ENCODE peak calls at places on chromosomes 12 and 14, in four cellular contexts. One of them, this sample, is unnamed.

GRCh38 chr12:91379051-91379775 is 196.6 kb upstream of the DCN start:
- DNase-seq in Ammon's horn: no peak
- DNase-seq in HEK293T: no peak
- DNase-seq in activated CD8-positive, alpha-beta memory T cell treated with anti-CD3 and anti-CD28 coated beads, Interleukin-2, amount 50 U/mL, for 4 hours: no peak
- DNase-seq in this sample: no peak

GRCh38 chr14:106812788-106813476 is 1286.5 kb downstream of the TMEM121 start:
- DNase-seq in HEK293T: no peak
- DNase-seq in Ammon's horn: no peak
- DNase-seq in activated CD8-positive, alpha-beta memory T cell treated with anti-CD3 and anti-CD28 coated beads, Interleukin-2, amount 50 U/mL, for 4 hours: no peak
- DNase-seq in this sample: no peak

GRCh38 chr12:39605501-39605900 is 14.1 kb downstream of the ABCD2 start:
- DNase-seq in activated CD8-positive, alpha-beta memory T cell treated with anti-CD3 and anti-CD28 coated beads, Interleukin-2, amount 50 U/mL, for 4 hours: no peak
- DNase-seq in Ammon's horn: no peak
- DNase-seq in HEK293T: no peak
- DNase-seq in this sample: no peak

GRCh38 chr12:6165418-6165817 is 34.8 kb upstream of the CD9 start:
- DNase-seq in Ammon's horn: no peak
- DNase-seq in HEK293T: no peak
- DNase-seq in activated CD8-positive, alpha-beta memory T cell treated with anti-CD3 and anti-CD28 coated beads, Interleukin-2, amount 50 U/mL, for 4 hours: no peak
- DNase-seq in this sample: no peak

GRCh38 chr14:72544615-72545387 is 349.1 kb downstream of the DPF3 start:
- DNase-seq in HEK293T: no peak
- DNase-seq in activated CD8-positive, alpha-beta memory T cell treated with anti-CD3 and anti-CD28 coated beads, Interleukin-2, amount 50 U/mL, for 4 hours: no peak
- DNase-seq in Ammon's horn: peak
- DNase-seq in this sample: peak

GRCh38 chr14:95315579-95315978 is 4.1 kb downstream of the CLMN start:
- DNase-seq in activated CD8-positive, alpha-beta memory T cell treated with anti-CD3 and anti-CD28 coated beads, Interleukin-2, amount 50 U/mL, for 4 hours: no peak
- DNase-seq in Ammon's horn: no peak
- DNase-seq in HEK293T: no peak
- DNase-seq in this sample: no peak

GRCh38 chr14:54845616-54846015 is 57.0 kb downstream of the GCH1 start:
- DNase-seq in activated CD8-positive, alpha-beta memory T cell treated with anti-CD3 and anti-CD28 coated beads, Interleukin-2, amount 50 U/mL, for 4 hours: no peak
- DNase-seq in Ammon's horn: no peak
- DNase-seq in HEK293T: no peak
- DNase-seq in this sample: no peak

GRCh38 chr12:57280234-57281062 is 29.5 kb upstream of the STAC3 start:
- DNase-seq in HEK293T: no peak
- DNase-seq in activated CD8-positive, alpha-beta memory T cell treated with anti-CD3 and anti-CD28 coated beads, Interleukin-2, amount 50 U/mL, for 4 hours: peak
- DNase-seq in Ammon's horn: peak
- DNase-seq in this sample: no peak

GRCh38 chr12:14314801-14315200 is 50.7 kb upstream of the ATF7IP start:
- DNase-seq in HEK293T: no peak
- DNase-seq in activated CD8-positive, alpha-beta memory T cell treated with anti-CD3 and anti-CD28 coated beads, Interleukin-2, amount 50 U/mL, for 4 hours: no peak
- DNase-seq in Ammon's horn: peak
- DNase-seq in this sample: no peak

GRCh38 chr14:38941485-38941884 is 161.6 kb downstream of the SEC23A start:
- DNase-seq in HEK293T: no peak
- DNase-seq in activated CD8-positive, alpha-beta memory T cell treated with anti-CD3 and anti-CD28 coated beads, Interleukin-2, amount 50 U/mL, for 4 hours: no peak
- DNase-seq in Ammon's horn: no peak
- DNase-seq in this sample: no peak

GRCh38 chr14:93207468-93208308 is 632 bp downstream of the UBR7 start:
- DNase-seq in activated CD8-positive, alpha-beta memory T cell treated with anti-CD3 and anti-CD28 coated beads, Interleukin-2, amount 50 U/mL, for 4 hours: no peak
- DNase-seq in HEK293T: peak
- DNase-seq in Ammon's horn: peak
- DNase-seq in this sample: peak

GRCh38 chr12:68271346-68271745 is 17.9 kb upstream of the IL22 start:
- DNase-seq in HEK293T: no peak
- DNase-seq in Ammon's horn: no peak
- DNase-seq in activated CD8-positive, alpha-beta memory T cell treated with anti-CD3 and anti-CD28 coated beads, Interleukin-2, amount 50 U/mL, for 4 hours: no peak
- DNase-seq in this sample: no peak

GRCh38 chr12:118357327-118358007 is 15.2 kb downstream of the TAOK3 start:
- DNase-seq in HEK293T: peak
- DNase-seq in Ammon's horn: peak
- DNase-seq in activated CD8-positive, alpha-beta memory T cell treated with anti-CD3 and anti-CD28 coated beads, Interleukin-2, amount 50 U/mL, for 4 hours: peak
- DNase-seq in this sample: no peak

GRCh38 chr12:27343255-27344000 is 10.8 kb downstream of the BMAL2 start:
- DNase-seq in Ammon's horn: no peak
- DNase-seq in HEK293T: no peak
- DNase-seq in activated CD8-positive, alpha-beta memory T cell treated with anti-CD3 and anti-CD28 coated beads, Interleukin-2, amount 50 U/mL, for 4 hours: no peak
- DNase-seq in this sample: no peak

GRCh38 chr14:21099596-21099985 is 1.1 kb upstream of the ZNF219 start:
- DNase-seq in HEK293T: no peak
- DNase-seq in activated CD8-positive, alpha-beta memory T cell treated with anti-CD3 and anti-CD28 coated beads, Interleukin-2, amount 50 U/mL, for 4 hours: no peak
- DNase-seq in Ammon's horn: no peak
- DNase-seq in this sample: no peak

GRCh38 chr12:29497588-29497987 is at the start of gene OVCH1:
- DNase-seq in Ammon's horn: no peak
- DNase-seq in activated CD8-positive, alpha-beta memory T cell treated with anti-CD3 and anti-CD28 coated beads, Interleukin-2, amount 50 U/mL, for 4 hours: no peak
- DNase-seq in HEK293T: no peak
- DNase-seq in this sample: no peak

GRCh38 chr12:114631242-114631641 is 52.7 kb downstream of the TBX3 start:
- DNase-seq in Ammon's horn: no peak
- DNase-seq in activated CD8-positive, alpha-beta memory T cell treated with anti-CD3 and anti-CD28 coated beads, Interleukin-2, amount 50 U/mL, for 4 hours: no peak
- DNase-seq in HEK293T: no peak
- DNase-seq in this sample: no peak

GRCh38 chr12:77888611-77889010 is 57.9 kb downstream of the NAV3 start:
- DNase-seq in Ammon's horn: no peak
- DNase-seq in activated CD8-positive, alpha-beta memory T cell treated with anti-CD3 and anti-CD28 coated beads, Interleukin-2, amount 50 U/mL, for 4 hours: no peak
- DNase-seq in HEK293T: no peak
- DNase-seq in this sample: no peak

GRCh38 chr14:66662374-66662773 is 154.4 kb downstream of the GPHN start:
- DNase-seq in activated CD8-positive, alpha-beta memory T cell treated with anti-CD3 and anti-CD28 coated beads, Interleukin-2, amount 50 U/mL, for 4 hours: no peak
- DNase-seq in Ammon's horn: no peak
- DNase-seq in HEK293T: no peak
- DNase-seq in this sample: no peak

GRCh38 chr12:131223171-131223761 is 269.6 kb downstream of the ADGRD1 start:
- DNase-seq in HEK293T: no peak
- DNase-seq in Ammon's horn: no peak
- DNase-seq in activated CD8-positive, alpha-beta memory T cell treated with anti-CD3 and anti-CD28 coated beads, Interleukin-2, amount 50 U/mL, for 4 hours: no peak
- DNase-seq in this sample: no peak

This sample was measured in nephron progenitor cell.